ENCODE peak calls at places on chromosomes 4 and X, in nine cellular contexts. One of them, this sample, is unnamed.

GRCh38 chrX:38563006-38563405 is 1.7 kb downstream of the TSPAN7 start:
- DNase-seq in AML-193: no peak
- DNase-seq in activated T-cell treated with anti-CD3 and anti-CD28 coated beads for 1 hour: no peak
- DNase-seq in stimulated activated CD4-positive, alpha-beta T cell treated with anti-CD3 and anti-CD28 coated beads, Interleukin-4, amount 100 ng/mL, for 24 hours: no peak
- DNase-seq in left ventricle myocardium inferior: no peak
- DNase-seq in HTR-8/SVneo: no peak
- DNase-seq in HCEC 1CT: no peak
- DNase-seq in PC-3: no peak
- DNase-seq in AG09309: no peak
- DNase-seq in this sample: no peak

GRCh38 chr4:159787901-159788300 is 685.0 kb downstream of the RAPGEF2 start:
- DNase-seq in AML-193: no peak
- DNase-seq in activated T-cell treated with anti-CD3 and anti-CD28 coated beads for 1 hour: no peak
- DNase-seq in AG09309: no peak
- DNase-seq in stimulated activated CD4-positive, alpha-beta T cell treated with anti-CD3 and anti-CD28 coated beads, Interleukin-4, amount 100 ng/mL, for 24 hours: no peak
- DNase-seq in HTR-8/SVneo: no peak
- DNase-seq in left ventricle myocardium inferior: no peak
- DNase-seq in HCEC 1CT: no peak
- DNase-seq in PC-3: peak
- DNase-seq in this sample: no peak

GRCh38 chrX:96438803-96439202 is 245.8 kb upstream of the DIAPH2 start:
- DNase-seq in AG09309: no peak
- DNase-seq in AML-193: no peak
- DNase-seq in activated T-cell treated with anti-CD3 and anti-CD28 coated beads for 1 hour: no peak
- DNase-seq in HTR-8/SVneo: no peak
- DNase-seq in stimulated activated CD4-positive, alpha-beta T cell treated with anti-CD3 and anti-CD28 coated beads, Interleukin-4, amount 100 ng/mL, for 24 hours: no peak
- DNase-seq in left ventricle myocardium inferior: no peak
- DNase-seq in HCEC 1CT: peak
- DNase-seq in PC-3: no peak
- DNase-seq in this sample: no peak

GRCh38 chrX:125404667-125405160 is 85.0 kb downstream of the TEX13C start:
- DNase-seq in HTR-8/SVneo: no peak
- DNase-seq in left ventricle myocardium inferior: no peak
- DNase-seq in AG09309: no peak
- DNase-seq in PC-3: no peak
- DNase-seq in activated T-cell treated with anti-CD3 and anti-CD28 coated beads for 1 hour: no peak
- DNase-seq in stimulated activated CD4-positive, alpha-beta T cell treated with anti-CD3 and anti-CD28 coated beads, Interleukin-4, amount 100 ng/mL, for 24 hours: no peak
- DNase-seq in HCEC 1CT: no peak
- DNase-seq in AML-193: no peak
- DNase-seq in this sample: no peak

GRCh38 chr4:3767569-3768288 is 1.5 kb downstream of the ADRA2C start:
- DNase-seq in HTR-8/SVneo: no peak
- DNase-seq in activated T-cell treated with anti-CD3 and anti-CD28 coated beads for 1 hour: no peak
- DNase-seq in PC-3: no peak
- DNase-seq in AML-193: no peak
- DNase-seq in stimulated activated CD4-positive, alpha-beta T cell treated with anti-CD3 and anti-CD28 coated beads, Interleukin-4, amount 100 ng/mL, for 24 hours: no peak
- DNase-seq in left ventricle myocardium inferior: no peak
- DNase-seq in AG09309: no peak
- DNase-seq in HCEC 1CT: no peak
- DNase-seq in this sample: no peak

GRCh38 chrX:49155243-49155899 is 7.2 kb upstream of the MAGIX start:
- DNase-seq in left ventricle myocardium inferior: no peak
- DNase-seq in HCEC 1CT: peak
- DNase-seq in AG09309: no peak
- DNase-seq in AML-193: peak
- DNase-seq in activated T-cell treated with anti-CD3 and anti-CD28 coated beads for 1 hour: no peak
- DNase-seq in PC-3: peak
- DNase-seq in stimulated activated CD4-positive, alpha-beta T cell treated with anti-CD3 and anti-CD28 coated beads, Interleukin-4, amount 100 ng/mL, for 24 hours: peak
- DNase-seq in HTR-8/SVneo: no peak
- DNase-seq in this sample: no peak

GRCh38 chrX:2958199-2958598 is 29.1 kb upstream of the ARSD start:
- DNase-seq in activated T-cell treated with anti-CD3 and anti-CD28 coated beads for 1 hour: no peak
- DNase-seq in AG09309: no peak
- DNase-seq in PC-3: no peak
- DNase-seq in HCEC 1CT: no peak
- DNase-seq in left ventricle myocardium inferior: no peak
- DNase-seq in stimulated activated CD4-positive, alpha-beta T cell treated with anti-CD3 and anti-CD28 coated beads, Interleukin-4, amount 100 ng/mL, for 24 hours: no peak
- DNase-seq in AML-193: no peak
- DNase-seq in HTR-8/SVneo: no peak
- DNase-seq in this sample: no peak

GRCh38 chr4:40969499-40969898 is 219.7 kb downstream of the NSUN7 start:
- DNase-seq in AG09309: no peak
- DNase-seq in stimulated activated CD4-positive, alpha-beta T cell treated with anti-CD3 and anti-CD28 coated beads, Interleukin-4, amount 100 ng/mL, for 24 hours: no peak
- DNase-seq in left ventricle myocardium inferior: no peak
- DNase-seq in HTR-8/SVneo: no peak
- DNase-seq in HCEC 1CT: no peak
- DNase-seq in PC-3: no peak
- DNase-seq in activated T-cell treated with anti-CD3 and anti-CD28 coated beads for 1 hour: no peak
- DNase-seq in AML-193: no peak
- DNase-seq in this sample: no peak

GRCh38 chrX:120761810-120762209 is 113.9 kb downstream of the CT47B1 start:
- DNase-seq in activated T-cell treated with anti-CD3 and anti-CD28 coated beads for 1 hour: no peak
- DNase-seq in AG09309: peak
- DNase-seq in stimulated activated CD4-positive, alpha-beta T cell treated with anti-CD3 and anti-CD28 coated beads, Interleukin-4, amount 100 ng/mL, for 24 hours: no peak
- DNase-seq in PC-3: peak
- DNase-seq in HTR-8/SVneo: no peak
- DNase-seq in left ventricle myocardium inferior: no peak
- DNase-seq in AML-193: no peak
- DNase-seq in HCEC 1CT: peak
- DNase-seq in this sample: no peak

GRCh38 chr4:104906274-104906673 is 240.4 kb upstream of the TET2 start:
- DNase-seq in stimulated activated CD4-positive, alpha-beta T cell treated with anti-CD3 and anti-CD28 coated beads, Interleukin-4, amount 100 ng/mL, for 24 hours: no peak
- DNase-seq in AG09309: no peak
- DNase-seq in HCEC 1CT: no peak
- DNase-seq in left ventricle myocardium inferior: no peak
- DNase-seq in AML-193: no peak
- DNase-seq in activated T-cell treated with anti-CD3 and anti-CD28 coated beads for 1 hour: no peak
- DNase-seq in HTR-8/SVneo: no peak
- DNase-seq in PC-3: no peak
- DNase-seq in this sample: no peak

GRCh38 chrX:17397074-17397473 is 22.1 kb downstream of the NHS start:
- DNase-seq in AML-193: no peak
- DNase-seq in HCEC 1CT: peak
- DNase-seq in PC-3: peak
- DNase-seq in left ventricle myocardium inferior: no peak
- DNase-seq in AG09309: no peak
- DNase-seq in HTR-8/SVneo: peak
- DNase-seq in activated T-cell treated with anti-CD3 and anti-CD28 coated beads for 1 hour: no peak
- DNase-seq in stimulated activated CD4-positive, alpha-beta T cell treated with anti-CD3 and anti-CD28 coated beads, Interleukin-4, amount 100 ng/mL, for 24 hours: no peak
- DNase-seq in this sample: no peak

GRCh38 chr4:184310881-184311709 is 93.4 kb upstream of the ENPP6 start:
- DNase-seq in PC-3: no peak
- DNase-seq in AML-193: no peak
- DNase-seq in activated T-cell treated with anti-CD3 and anti-CD28 coated beads for 1 hour: no peak
- DNase-seq in stimulated activated CD4-positive, alpha-beta T cell treated with anti-CD3 and anti-CD28 coated beads, Interleukin-4, amount 100 ng/mL, for 24 hours: no peak
- DNase-seq in HCEC 1CT: no peak
- DNase-seq in AG09309: no peak
- DNase-seq in left ventricle myocardium inferior: peak
- DNase-seq in HTR-8/SVneo: no peak
- DNase-seq in this sample: no peak

GRCh38 chr4:158758142-158758541 is 10.7 kb upstream of the FNIP2 start:
- DNase-seq in HTR-8/SVneo: no peak
- DNase-seq in activated T-cell treated with anti-CD3 and anti-CD28 coated beads for 1 hour: no peak
- DNase-seq in HCEC 1CT: no peak
- DNase-seq in AML-193: no peak
- DNase-seq in stimulated activated CD4-positive, alpha-beta T cell treated with anti-CD3 and anti-CD28 coated beads, Interleukin-4, amount 100 ng/mL, for 24 hours: no peak
- DNase-seq in AG09309: peak
- DNase-seq in PC-3: no peak
- DNase-seq in left ventricle myocardium inferior: no peak
- DNase-seq in this sample: no peak

GRCh38 chr4:5511791-5512190 is 196.6 kb downstream of the EVC2 start:
- DNase-seq in activated T-cell treated with anti-CD3 and anti-CD28 coated beads for 1 hour: no peak
- DNase-seq in HTR-8/SVneo: no peak
- DNase-seq in stimulated activated CD4-positive, alpha-beta T cell treated with anti-CD3 and anti-CD28 coated beads, Interleukin-4, amount 100 ng/mL, for 24 hours: no peak
- DNase-seq in HCEC 1CT: peak
- DNase-seq in AML-193: no peak
- DNase-seq in AG09309: no peak
- DNase-seq in left ventricle myocardium inferior: no peak
- DNase-seq in PC-3: no peak
- DNase-seq in this sample: no peak

GRCh38 chr4:141724646-141725045 is 88.3 kb downstream of the IL15 start:
- DNase-seq in AG09309: no peak
- DNase-seq in activated T-cell treated with anti-CD3 and anti-CD28 coated beads for 1 hour: no peak
- DNase-seq in PC-3: peak
- DNase-seq in HCEC 1CT: no peak
- DNase-seq in left ventricle myocardium inferior: no peak
- DNase-seq in stimulated activated CD4-positive, alpha-beta T cell treated with anti-CD3 and anti-CD28 coated beads, Interleukin-4, amount 100 ng/mL, for 24 hours: no peak
- DNase-seq in AML-193: no peak
- DNase-seq in HTR-8/SVneo: no peak
- DNase-seq in this sample: no peak

GRCh38 chrX:38768079-38768478 is 33.2 kb upstream of the MID1IP1 start:
- DNase-seq in HTR-8/SVneo: peak
- DNase-seq in stimulated activated CD4-positive, alpha-beta T cell treated with anti-CD3 and anti-CD28 coated beads, Interleukin-4, amount 100 ng/mL, for 24 hours: peak
- DNase-seq in HCEC 1CT: peak
- DNase-seq in PC-3: peak
- DNase-seq in AG09309: no peak
- DNase-seq in AML-193: peak
- DNase-seq in activated T-cell treated with anti-CD3 and anti-CD28 coated beads for 1 hour: no peak
- DNase-seq in left ventricle myocardium inferior: no peak
- DNase-seq in this sample: no peak

GRCh38 chr4:47209833-47210232 is 178.5 kb downstream of the GABRB1 start:
- DNase-seq in AML-193: no peak
- DNase-seq in PC-3: peak
- DNase-seq in stimulated activated CD4-positive, alpha-beta T cell treated with anti-CD3 and anti-CD28 coated beads, Interleukin-4, amount 100 ng/mL, for 24 hours: no peak
- DNase-seq in HTR-8/SVneo: peak
- DNase-seq in AG09309: peak
- DNase-seq in HCEC 1CT: peak
- DNase-seq in left ventricle myocardium inferior: no peak
- DNase-seq in activated T-cell treated with anti-CD3 and anti-CD28 coated beads for 1 hour: no peak
- DNase-seq in this sample: no peak

GRCh38 chr4:124173892-124174291 is 538.6 kb downstream of the ANKRD50 start:
- DNase-seq in stimulated activated CD4-positive, alpha-beta T cell treated with anti-CD3 and anti-CD28 coated beads, Interleukin-4, amount 100 ng/mL, for 24 hours: no peak
- DNase-seq in AML-193: no peak
- DNase-seq in AG09309: no peak
- DNase-seq in PC-3: no peak
- DNase-seq in left ventricle myocardium inferior: no peak
- DNase-seq in HCEC 1CT: no peak
- DNase-seq in activated T-cell treated with anti-CD3 and anti-CD28 coated beads for 1 hour: no peak
- DNase-seq in HTR-8/SVneo: no peak
- DNase-seq in this sample: no peak

GRCh38 chr4:106587558-106587957 is 219.0 kb upstream of the GIMD1 start:
- DNase-seq in AG09309: peak
- DNase-seq in HTR-8/SVneo: peak
- DNase-seq in AML-193: no peak
- DNase-seq in PC-3: peak
- DNase-seq in stimulated activated CD4-positive, alpha-beta T cell treated with anti-CD3 and anti-CD28 coated beads, Interleukin-4, amount 100 ng/mL, for 24 hours: no peak
- DNase-seq in activated T-cell treated with anti-CD3 and anti-CD28 coated beads for 1 hour: no peak
- DNase-seq in HCEC 1CT: peak
- DNase-seq in left ventricle myocardium inferior: no peak
- DNase-seq in this sample: no peak

GRCh38 chr4:68391451-68391850 is 41.6 kb upstream of the YTHDC1 start:
- DNase-seq in AML-193: no peak
- DNase-seq in stimulated activated CD4-positive, alpha-beta T cell treated with anti-CD3 and anti-CD28 coated beads, Interleukin-4, amount 100 ng/mL, for 24 hours: no peak
- DNase-seq in PC-3: no peak
- DNase-seq in AG09309: no peak
- DNase-seq in activated T-cell treated with anti-CD3 and anti-CD28 coated beads for 1 hour: no peak
- DNase-seq in HTR-8/SVneo: no peak
- DNase-seq in HCEC 1CT: no peak
- DNase-seq in left ventricle myocardium inferior: no peak
- DNase-seq in this sample: no peak

GRCh38 chrX:110089656-110090404 is 86.9 kb downstream of the TMEM164 start:
- DNase-seq in activated T-cell treated with anti-CD3 and anti-CD28 coated beads for 1 hour: no peak
- DNase-seq in HTR-8/SVneo: no peak
- DNase-seq in HCEC 1CT: no peak
- DNase-seq in left ventricle myocardium inferior: no peak
- DNase-seq in AG09309: no peak
- DNase-seq in stimulated activated CD4-positive, alpha-beta T cell treated with anti-CD3 and anti-CD28 coated beads, Interleukin-4, amount 100 ng/mL, for 24 hours: no peak
- DNase-seq in PC-3: no peak
- DNase-seq in AML-193: peak
- DNase-seq in this sample: no peak

GRCh38 chr4:66052426-66052825 is 382.1 kb upstream of the EPHA5 start:
- DNase-seq in AML-193: no peak
- DNase-seq in HTR-8/SVneo: no peak
- DNase-seq in AG09309: no peak
- DNase-seq in left ventricle myocardium inferior: no peak
- DNase-seq in PC-3: no peak
- DNase-seq in stimulated activated CD4-positive, alpha-beta T cell treated with anti-CD3 and anti-CD28 coated beads, Interleukin-4, amount 100 ng/mL, for 24 hours: no peak
- DNase-seq in HCEC 1CT: no peak
- DNase-seq in activated T-cell treated with anti-CD3 and anti-CD28 coated beads for 1 hour: no peak
- DNase-seq in this sample: no peak

GRCh38 chrX:51891245-51891644 is 2.2 kb upstream of the MAGED1 start:
- DNase-seq in stimulated activated CD4-positive, alpha-beta T cell treated with anti-CD3 and anti-CD28 coated beads, Interleukin-4, amount 100 ng/mL, for 24 hours: no peak
- DNase-seq in AG09309: no peak
- DNase-seq in activated T-cell treated with anti-CD3 and anti-CD28 coated beads for 1 hour: no peak
- DNase-seq in AML-193: no peak
- DNase-seq in PC-3: no peak
- DNase-seq in HCEC 1CT: no peak
- DNase-seq in left ventricle myocardium inferior: no peak
- DNase-seq in HTR-8/SVneo: no peak
- DNase-seq in this sample: no peak

GRCh38 chr4:164730705-164731393 is 23.1 kb upstream of the SMIM31 start:
- DNase-seq in PC-3: no peak
- DNase-seq in stimulated activated CD4-positive, alpha-beta T cell treated with anti-CD3 and anti-CD28 coated beads, Interleukin-4, amount 100 ng/mL, for 24 hours: no peak
- DNase-seq in AML-193: no peak
- DNase-seq in HTR-8/SVneo: no peak
- DNase-seq in activated T-cell treated with anti-CD3 and anti-CD28 coated beads for 1 hour: no peak
- DNase-seq in HCEC 1CT: no peak
- DNase-seq in left ventricle myocardium inferior: no peak
- DNase-seq in AG09309: no peak
- DNase-seq in this sample: no peak

GRCh38 chr4:155271557-155271956 is 63.1 kb downstream of the NPY2R start:
- DNase-seq in left ventricle myocardium inferior: no peak
- DNase-seq in AML-193: no peak
- DNase-seq in HCEC 1CT: no peak
- DNase-seq in PC-3: no peak
- DNase-seq in HTR-8/SVneo: no peak
- DNase-seq in AG09309: no peak
- DNase-seq in stimulated activated CD4-positive, alpha-beta T cell treated with anti-CD3 and anti-CD28 coated beads, Interleukin-4, amount 100 ng/mL, for 24 hours: no peak
- DNase-seq in activated T-cell treated with anti-CD3 and anti-CD28 coated beads for 1 hour: no peak
- DNase-seq in this sample: no peak

GRCh38 chr4:185721949-185722316 is 90.1 kb downstream of the SORBS2 start:
- DNase-seq in HCEC 1CT: no peak
- DNase-seq in PC-3: peak
- DNase-seq in left ventricle myocardium inferior: no peak
- DNase-seq in stimulated activated CD4-positive, alpha-beta T cell treated with anti-CD3 and anti-CD28 coated beads, Interleukin-4, amount 100 ng/mL, for 24 hours: no peak
- DNase-seq in AG09309: no peak
- DNase-seq in activated T-cell treated with anti-CD3 and anti-CD28 coated beads for 1 hour: no peak
- DNase-seq in AML-193: no peak
- DNase-seq in HTR-8/SVneo: no peak
- DNase-seq in this sample: no peak

GRCh38 chr4:149768477-149768876 is 47.2 kb downstream of the IQCM start:
- DNase-seq in stimulated activated CD4-positive, alpha-beta T cell treated with anti-CD3 and anti-CD28 coated beads, Interleukin-4, amount 100 ng/mL, for 24 hours: no peak
- DNase-seq in AG09309: no peak
- DNase-seq in PC-3: no peak
- DNase-seq in left ventricle myocardium inferior: no peak
- DNase-seq in HCEC 1CT: no peak
- DNase-seq in HTR-8/SVneo: no peak
- DNase-seq in activated T-cell treated with anti-CD3 and anti-CD28 coated beads for 1 hour: no peak
- DNase-seq in AML-193: no peak
- DNase-seq in this sample: no peak

GRCh38 chr4:77220841-77221613 is 64.0 kb downstream of the CCNG2 start:
- DNase-seq in activated T-cell treated with anti-CD3 and anti-CD28 coated beads for 1 hour: no peak
- DNase-seq in AG09309: peak
- DNase-seq in HTR-8/SVneo: no peak
- DNase-seq in stimulated activated CD4-positive, alpha-beta T cell treated with anti-CD3 and anti-CD28 coated beads, Interleukin-4, amount 100 ng/mL, for 24 hours: no peak
- DNase-seq in AML-193: no peak
- DNase-seq in HCEC 1CT: no peak
- DNase-seq in left ventricle myocardium inferior: peak
- DNase-seq in PC-3: no peak
- DNase-seq in this sample: no peak

GRCh38 chr4:13966241-13967195 is 339.0 kb upstream of the BOD1L1 start:
- DNase-seq in PC-3: peak
- DNase-seq in AML-193: no peak
- DNase-seq in AG09309: peak
- DNase-seq in HTR-8/SVneo: peak
- DNase-seq in activated T-cell treated with anti-CD3 and anti-CD28 coated beads for 1 hour: no peak
- DNase-seq in stimulated activated CD4-positive, alpha-beta T cell treated with anti-CD3 and anti-CD28 coated beads, Interleukin-4, amount 100 ng/mL, for 24 hours: no peak
- DNase-seq in left ventricle myocardium inferior: no peak
- DNase-seq in HCEC 1CT: peak
- DNase-seq in this sample: peak

GRCh38 chr4:1777822-1778641 is 15.1 kb upstream of the FGFR3 start:
- DNase-seq in AG09309: no peak
- DNase-seq in PC-3: peak
- DNase-seq in left ventricle myocardium inferior: no peak
- DNase-seq in HCEC 1CT: no peak
- DNase-seq in AML-193: no peak
- DNase-seq in stimulated activated CD4-positive, alpha-beta T cell treated with anti-CD3 and anti-CD28 coated beads, Interleukin-4, amount 100 ng/mL, for 24 hours: no peak
- DNase-seq in HTR-8/SVneo: peak
- DNase-seq in activated T-cell treated with anti-CD3 and anti-CD28 coated beads for 1 hour: no peak
- DNase-seq in this sample: peak

GRCh38 chrX:141314441-141314840 is 72.1 kb upstream of the SPANXC start:
- DNase-seq in HTR-8/SVneo: no peak
- DNase-seq in activated T-cell treated with anti-CD3 and anti-CD28 coated beads for 1 hour: no peak
- DNase-seq in left ventricle myocardium inferior: no peak
- DNase-seq in PC-3: peak
- DNase-seq in stimulated activated CD4-positive, alpha-beta T cell treated with anti-CD3 and anti-CD28 coated beads, Interleukin-4, amount 100 ng/mL, for 24 hours: no peak
- DNase-seq in AG09309: no peak
- DNase-seq in HCEC 1CT: peak
- DNase-seq in AML-193: no peak
- DNase-seq in this sample: no peak

This sample was measured in H54.